ENCODE peak calls at places on chromosomes 12 and 14, in five cellular contexts. K is T-helper 2 cell; I is T-helper 22 cell; V is activated gamma-delta T cell treated with Interleukin-2 at 50 U/mL for 16 hours; T is activated T-cell treated with anti-CD3 and anti-CD28 coated beads, Interleukin-2, amount 50 U/mL, for 1 hour. Y is an unnamed sample.

GRCh38 chr12:57890191-57891120 is 43.9 kb upstream of the CTDSP2 start:
- DNase-seq in T (no peak), K (no peak), V (no peak), I (no peak), Y (no peak)

GRCh38 chr14:79325071-79325470 is 886.2 kb downstream of the DIO2 start:
- DNase-seq in I (no peak), V (no peak), T (no peak), K (no peak), Y (no peak)

GRCh38 chr12:121837680-121838079 is 21.0 kb downstream of the HPD start:
- DNase-seq in I (no peak), V (no peak), K (no peak), T (no peak), Y (no peak)

GRCh38 chr14:37819155-37820015 is 224.0 kb downstream of the TTC6 start:
- DNase-seq in I (no peak), K (no peak), T (no peak), V (no peak), Y (no peak)

GRCh38 chr12:42129595-42130204 is 15.0 kb downstream of the GXYLT1 start:
- DNase-seq in V (no peak), K (no peak), I (no peak), T (no peak), Y (peak; percentile 88)

GRCh38 chr12:9634177-9634803 is 26.6 kb upstream of the KLRB1 start:
- DNase-seq in I (peak; percentile 45), V (peak; percentile 82), T (peak; percentile 63), K (no peak), Y (peak; percentile 80)

GRCh38 chr14:100605230-100605629 is 18.0 kb upstream of the BEGAIN start:
- DNase-seq in V (no peak), K (no peak), T (no peak), I (no peak), Y (no peak)

GRCh38 chr12:108532061-108532848 is 17.2 kb downstream of the FICD start:
- DNase-seq in I (no peak), T (no peak), K (no peak), V (no peak), Y (no peak)

GRCh38 chr14:22047105-22047504 is 373.5 kb upstream of the OR4E1 start:
- DNase-seq in K (no peak), I (no peak), T (no peak), V (peak; percentile 40), Y (peak; percentile 41)

GRCh38 chr12:19893514-19893913 is 454.2 kb downstream of the AEBP2 start:
- DNase-seq in K (no peak), T (no peak), I (no peak), V (no peak), Y (peak; percentile 31)

GRCh38 chr12:13268606-13269005 is 72.1 kb downstream of the EMP1 start:
- DNase-seq in K (no peak), T (no peak), I (no peak), V (no peak), Y (no peak)

GRCh38 chr14:69056389-69056788 is 77.3 kb upstream of the ACTN1 start:
- DNase-seq in I (no peak), V (no peak), K (no peak), T (no peak), Y (peak; percentile 69)

GRCh38 chr14:24817638-24818053 is 183.7 kb upstream of the GZMB start:
- DNase-seq in K (no peak), I (no peak), V (no peak), T (no peak), Y (no peak)

GRCh38 chr12:13288501-13288900 is 92.0 kb downstream of the EMP1 start:
- DNase-seq in T (no peak), V (no peak), I (no peak), K (no peak), Y (no peak)

GRCh38 chr12:22974865-22975264 is 349.9 kb downstream of the ETNK1 start:
- DNase-seq in K (no peak), I (no peak), T (no peak), V (no peak), Y (peak; percentile 19)

GRCh38 chr12:21642707-21643389 is 14.8 kb downstream of the LDHB start:
- DNase-seq in T (no peak), K (no peak), V (no peak), I (no peak), Y (peak; percentile 32)

GRCh38 chr12:14995583-14996425 is 23.0 kb downstream of the PDE6H start:
- DNase-seq in K (no peak), T (no peak), V (no peak), I (no peak), Y (peak; percentile 86)

GRCh38 chr12:124813782-124814181 is 49.9 kb downstream of the SCARB1 start:
- DNase-seq in K (no peak), I (no peak), T (no peak), V (no peak), Y (no peak)

GRCh38 chr12:94676011-94676709 is 25.8 kb upstream of the TMCC3 start:
- DNase-seq in K (no peak), T (no peak), V (peak; percentile 14), I (no peak), Y (peak; percentile 48)

GRCh38 chr12:131142891-131143637 is 189.4 kb downstream of the ADGRD1 start:
- DNase-seq in K (no peak), I (no peak), T (no peak), V (no peak), Y (no peak)

GRCh38 chr12:41468756-41469155 is 280.6 kb downstream of the PDZRN4 start:
- DNase-seq in I (no peak), V (no peak), K (no peak), T (no peak), Y (no peak)

GRCh38 chr14:69484444-69485113 is at the start of gene PLEKHD1:
- DNase-seq in K (no peak), V (no peak), T (no peak), I (no peak), Y (peak; percentile 9)

GRCh38 chr12:12880537-12880936 is 10.8 kb upstream of the GPRC5A start:
- DNase-seq in V (no peak), K (no peak), I (no peak), T (no peak), Y (no peak)

GRCh38 chr12:81329088-81329487 is 251.2 kb downstream of the ACSS3 start:
- DNase-seq in T (no peak), K (no peak), V (no peak), I (no peak), Y (peak; percentile 1)

GRCh38 chr12:67472551-67472950 is 176.0 kb upstream of the DYRK2 start:
- DNase-seq in I (no peak), K (no peak), T (no peak), V (no peak), Y (no peak)

GRCh38 chr12:88142610-88142991 is 494 bp downstream of the TMTC3 start:
- DNase-seq in T (no peak), V (peak; percentile 11), K (peak; percentile 8), I (no peak), Y (no peak)

GRCh38 chr14:56087824-56088571 is 30.2 kb upstream of the PELI2 start:
- DNase-seq in T (no peak), V (no peak), I (no peak), K (no peak), Y (no peak)

GRCh38 chr14:61662437-61663311 is 32.6 kb upstream of the HIF1A start:
- DNase-seq in V (peak; percentile 53), K (no peak), T (peak; percentile 56), I (peak; percentile 29), Y (peak; percentile 46)

GRCh38 chr12:118866346-118866745 is 115.0 kb upstream of the SRRM4 start:
- DNase-seq in V (no peak), I (no peak), T (no peak), K (no peak), Y (no peak)

GRCh38 chr12:94078138-94078723 is 70.1 kb upstream of the PLXNC1 start:
- DNase-seq in T (no peak), K (no peak), I (no peak), V (no peak), Y (no peak)

GRCh38 chr12:51517800-51518199 is 73.2 kb upstream of the SCN8A start:
- DNase-seq in I (no peak), T (no peak), V (no peak), K (no peak), Y (no peak)

GRCh38 chr12:67431436-67432049 is 162.4 kb downstream of the CAND1 start:
- DNase-seq in K (no peak), I (no peak), T (no peak), V (no peak), Y (no peak)

GRCh38 chr14:52885230-52885629 is 65.6 kb downstream of the FERMT2 start:
- DNase-seq in K (no peak), V (no peak), I (no peak), T (no peak), Y (no peak)

GRCh38 chr14:25215607-25216006 is 165.7 kb upstream of the STXBP6 start:
- DNase-seq in I (no peak), T (no peak), V (no peak), K (no peak), Y (no peak)

GRCh38 chr14:95758331-95758730 is 44.4 kb upstream of the TCL1A start:
- DNase-seq in V (no peak), K (no peak), T (no peak), I (no peak), Y (no peak)

GRCh38 chr12:68823711-68824110 is 15.7 kb downstream of the MDM2 start:
- DNase-seq in V (no peak), I (no peak), T (no peak), K (no peak), Y (no peak)

GRCh38 chr12:23005387-23005786 is 380.4 kb downstream of the ETNK1 start:
- DNase-seq in I (no peak), V (no peak), T (no peak), K (no peak), Y (no peak)